ENCODE peak calls at places on chromosomes 1 and 21, in four cellular contexts. X is A549, H is sigmoid colon, A is H1. T is an unnamed sample. For H3K4me1, the result is how much of the 10 kb centered on the place peaks cover.

GRCh38 chr21:19507682-19508260 is 1104.2 kb upstream of the TMPRSS15 start:
- DNase-seq in A (no peak), X (peak), H (no peak), T (no peak)

GRCh38 chr1:156571261-156571958 is 955 bp downstream of the IQGAP3 start:
- DNase-seq in X (peak), A (no peak), H (peak), T (no peak)

GRCh38 chr1:53126495-53126894 is 15.9 kb downstream of the SLC1A7 start:
- DNase-seq in A (no peak), X (no peak), H (peak), T (no peak)

GRCh38 chr1:66331641-66332523 is 202.1 kb upstream of the SGIP1 start:
- DNase-seq in H (peak), A (no peak), X (peak), T (peak)

GRCh38 chr1:22123071-22123390 is 19.9 kb downstream of the WNT4 start:
- DNase-seq in H (no peak), X (no peak), A (no peak), T (no peak)

GRCh38 chr1:160622885-160623633 is 23.8 kb downstream of the SLAMF1 start:
- DNase-seq in A (no peak), X (no peak), H (no peak), T (no peak)

GRCh38 chr1:245605480-245606156 is 450.8 kb downstream of the KIF26B start:
- DNase-seq in A (no peak), X (no peak), H (no peak), T (no peak)

GRCh38 chr1:243974451-243975292 is 76.4 kb upstream of the ZBTB18 start:
- DNase-seq in X (no peak), A (no peak), H (no peak), T (no peak)

GRCh38 chr1:112114540-112114939 is 125.1 kb upstream of the KCND3 start:
- DNase-seq in X (no peak), H (no peak), A (no peak), T (no peak)

GRCh38 chr1:182392045-182393028 is 747 bp upstream of the GLUL start:
- DNase-seq in X (no peak), H (peak), A (no peak), T (no peak)

GRCh38 chr1:219236933-219237610 is 63.4 kb downstream of the LYPLAL1 start:
- DNase-seq in X (peak), H (no peak), A (no peak), T (no peak)

GRCh38 chr1:237901284-237901870 is 10.7 kb upstream of the ZP4 start:
- DNase-seq in X (peak), A (no peak), H (no peak), T (no peak)

GRCh38 chr1:39596163-39596562 is 19.6 kb upstream of the PABPC4 start:
- DNase-seq in H (no peak), A (no peak), X (no peak), T (no peak)

GRCh38 chr1:14443164-14443787 is 155.2 kb upstream of the KAZN start:
- DNase-seq in H (no peak), A (no peak), X (no peak), T (no peak)

GRCh38 chr21:43966946-43967512 is 45.1 kb upstream of the TRAPPC10 start:
- DNase-seq in A (no peak), X (no peak), H (no peak), T (no peak)

GRCh38 chr1:247906504-247907047 is 11.2 kb downstream of the OR2W3 start:
- DNase-seq in H (no peak), X (no peak), A (no peak), T (no peak)

GRCh38 chr1:54170961-54171460 is 18.2 kb upstream of the CDCP2 start:
- DNase-seq in H (no peak), A (no peak), X (no peak), T (no peak)

GRCh38 chr1:33710989-33711388 is 152.9 kb upstream of the HMGB4 start:
- DNase-seq in X (no peak), A (no peak), H (no peak), T (no peak)

GRCh38 chr1:21124846-21125245 is 51.9 kb downstream of the EIF4G3 start:
- DNase-seq in A (no peak), H (no peak), X (no peak), T (no peak)

GRCh38 chr1:236018885-236019453 is 45.9 kb downstream of the NID1 start:
- DNase-seq in A (no peak), H (peak), X (no peak), T (peak)

GRCh38 chr1:43365678-43366077 is 2.1 kb downstream of the ELOVL1 start:
- DNase-seq in H (no peak), A (no peak), X (no peak), T (no peak)

GRCh38 chr1:43366179-43366578 is 1.6 kb downstream of the ELOVL1 start:
- DNase-seq in H (no peak), A (no peak), X (no peak), T (no peak)

GRCh38 chr1:43367904-43368645 is at the start of gene ELOVL1:
- DNase-seq in H (peak), X (peak), A (no peak), T (peak)

GRCh38 chr1:43367026-43367903 is 546 bp downstream of the ELOVL1 start:
- DNase-seq in H (no peak), A (no peak), X (no peak), T (no peak)

GRCh38 chr1:43366601-43367025 is 1.2 kb downstream of the ELOVL1 start:
- DNase-seq in A (no peak), X (no peak), H (no peak), T (no peak)
- TF ChIP-seq POLR2A in A (no peak), X (no peak), H (no peak), T (no peak)

GRCh38 chr1:8690253-8690525 is 127.3 kb downstream of the RERE start:
- DNase-seq in X (no peak), H (no peak), A (no peak), T (no peak)
- H3K4me1 ChIP-seq in X (under half), H (under half), A (under half), T (under half)

DNA sequence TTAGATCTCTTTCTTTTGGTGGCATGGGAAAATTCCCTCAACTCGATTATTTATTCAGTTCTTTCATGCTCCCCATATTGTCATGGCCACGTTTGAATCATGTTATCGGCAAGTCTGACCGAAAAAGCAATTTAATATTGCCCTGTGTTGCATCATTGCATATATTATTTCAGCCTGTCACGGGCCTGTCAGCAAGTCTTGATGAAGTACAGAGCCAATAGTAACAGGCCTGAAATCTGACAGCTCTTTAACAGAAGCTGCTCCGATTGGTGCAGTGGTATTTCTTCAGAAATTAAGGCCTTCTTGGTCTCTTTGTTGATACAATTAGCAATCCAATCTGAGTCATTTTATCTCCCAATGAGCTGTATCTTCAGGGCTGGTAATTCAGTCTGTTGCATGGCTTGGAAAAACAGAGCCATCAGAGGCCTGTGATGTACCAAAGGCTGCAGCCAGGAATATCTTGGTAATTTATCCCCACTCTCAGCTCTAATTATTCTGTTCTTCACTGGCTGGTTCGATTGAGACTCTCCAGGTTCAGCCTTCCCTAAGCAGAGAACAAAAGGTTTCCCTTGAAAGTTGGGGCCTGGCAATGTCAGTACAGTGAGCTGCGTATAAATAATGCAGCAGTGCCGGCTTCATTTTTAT is 149.5 kb downstream of the FGGY start:
- DNase-seq in A (no peak), H (peak), X (no peak), T (no peak)
- H3K27ac ChIP-seq in A (no peak), H (peak), X (no peak), T (peak)

GRCh38 chr1:46343351-46343695 is 2.7 kb downstream of the NSUN4 start:
- DNase-seq in H (peak), X (no peak), A (no peak), T (no peak)

GRCh38 chr1:46341222-46342083 is 846 bp downstream of the NSUN4 start:
- DNase-seq in H (peak), X (no peak), A (no peak), T (peak)

GRCh38 chr1:46342084-46342656 is 1.6 kb downstream of the NSUN4 start:
- DNase-seq in X (peak), H (no peak), A (no peak), T (no peak)

GRCh38 chr1:46342677-46343350 is 2.2 kb downstream of the NSUN4 start:
- DNase-seq in X (no peak), A (no peak), H (peak), T (no peak)

DNA sequence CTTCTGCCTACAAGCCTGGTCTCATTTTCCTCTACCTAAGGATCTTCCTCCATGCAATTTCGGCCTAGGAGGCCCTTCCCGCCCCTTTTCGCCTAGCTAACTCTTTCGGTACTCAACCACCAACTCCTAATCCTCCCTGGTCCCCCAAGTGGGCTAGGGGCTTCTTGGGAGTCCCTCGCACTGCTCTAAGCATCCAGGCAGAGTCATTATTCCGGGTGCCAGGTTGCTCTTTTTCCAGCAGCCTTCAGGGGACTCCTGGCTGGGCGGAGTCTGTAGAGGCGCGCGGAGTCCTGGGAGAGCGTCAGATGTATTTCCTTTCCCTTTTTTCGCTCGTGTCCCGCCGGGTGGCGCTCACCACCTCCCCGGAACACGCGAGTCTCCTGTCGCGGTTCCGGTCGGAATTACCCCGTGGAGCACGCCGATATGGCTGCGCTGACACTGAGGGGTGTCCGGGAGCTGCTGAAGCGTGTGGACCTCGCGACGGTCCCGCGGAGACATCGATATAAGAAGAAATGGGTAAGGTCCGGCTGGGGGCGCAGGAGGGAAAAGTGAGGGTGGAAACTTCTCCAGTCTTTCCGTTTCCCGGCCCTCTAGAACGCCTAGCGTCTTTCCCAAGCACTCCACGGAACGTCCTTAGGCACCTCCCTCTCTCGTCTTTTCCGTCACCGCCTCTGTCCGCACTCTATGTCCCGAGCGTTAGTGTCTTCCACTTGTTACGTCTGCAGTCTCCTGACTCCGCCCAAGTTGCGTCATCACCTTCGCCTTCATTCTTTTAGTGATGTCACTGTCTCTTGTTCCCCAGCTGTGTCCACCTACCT is at the start of gene NSUN4:
- DNase-seq in A (peak), H (peak), X (peak), T (peak)
- TF ChIP-seq POLR2A in A (peak), H (peak), X (peak), T (peak)

DNA sequence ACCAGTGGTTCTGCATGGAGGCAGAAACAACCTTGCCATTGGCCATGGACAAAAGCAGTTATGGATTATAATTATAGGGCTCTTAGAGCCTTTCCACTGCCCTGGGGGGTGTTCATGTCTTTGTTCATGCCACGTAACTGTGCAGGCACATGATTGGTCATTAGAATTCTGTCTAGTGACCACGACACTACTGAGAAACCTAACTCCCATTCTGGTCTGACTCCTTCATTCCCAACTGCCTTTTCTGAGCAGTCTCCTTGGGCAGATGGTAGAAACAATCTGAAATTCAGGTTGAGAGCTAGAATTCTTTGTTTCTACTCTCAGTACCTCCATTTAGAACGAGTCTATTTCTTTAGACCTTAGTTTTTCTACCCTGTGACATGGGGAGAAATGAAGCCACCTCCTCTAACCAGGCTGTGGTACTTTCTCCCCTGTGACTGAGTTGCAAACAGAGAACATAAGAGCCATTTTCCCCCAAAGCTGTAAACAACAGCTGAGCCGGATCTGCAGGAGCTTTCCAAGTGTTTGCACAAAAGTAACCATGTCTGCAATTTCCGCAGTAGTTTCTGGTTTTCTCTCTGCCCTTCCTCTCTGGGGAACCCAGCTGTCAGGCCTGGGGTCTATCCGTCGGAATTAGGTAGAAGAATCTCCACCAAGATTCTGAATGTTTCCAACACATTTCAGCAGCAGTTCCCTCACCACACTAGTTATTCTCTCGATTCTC is 37.7 kb upstream of the IPO9 start:
- DNase-seq in H (no peak), X (no peak), A (no peak), T (peak)
- H3K4me1 ChIP-seq in H (under half), X (under half), A (under half), T (under half)

GRCh38 chr1:154846921-154847442 is 23.1 kb downstream of the KCNN3 start:
- DNase-seq in H (no peak), A (no peak), X (no peak), T (no peak)
- H3K27ac ChIP-seq in H (peak), A (no peak), X (no peak), T (peak)

DNA sequence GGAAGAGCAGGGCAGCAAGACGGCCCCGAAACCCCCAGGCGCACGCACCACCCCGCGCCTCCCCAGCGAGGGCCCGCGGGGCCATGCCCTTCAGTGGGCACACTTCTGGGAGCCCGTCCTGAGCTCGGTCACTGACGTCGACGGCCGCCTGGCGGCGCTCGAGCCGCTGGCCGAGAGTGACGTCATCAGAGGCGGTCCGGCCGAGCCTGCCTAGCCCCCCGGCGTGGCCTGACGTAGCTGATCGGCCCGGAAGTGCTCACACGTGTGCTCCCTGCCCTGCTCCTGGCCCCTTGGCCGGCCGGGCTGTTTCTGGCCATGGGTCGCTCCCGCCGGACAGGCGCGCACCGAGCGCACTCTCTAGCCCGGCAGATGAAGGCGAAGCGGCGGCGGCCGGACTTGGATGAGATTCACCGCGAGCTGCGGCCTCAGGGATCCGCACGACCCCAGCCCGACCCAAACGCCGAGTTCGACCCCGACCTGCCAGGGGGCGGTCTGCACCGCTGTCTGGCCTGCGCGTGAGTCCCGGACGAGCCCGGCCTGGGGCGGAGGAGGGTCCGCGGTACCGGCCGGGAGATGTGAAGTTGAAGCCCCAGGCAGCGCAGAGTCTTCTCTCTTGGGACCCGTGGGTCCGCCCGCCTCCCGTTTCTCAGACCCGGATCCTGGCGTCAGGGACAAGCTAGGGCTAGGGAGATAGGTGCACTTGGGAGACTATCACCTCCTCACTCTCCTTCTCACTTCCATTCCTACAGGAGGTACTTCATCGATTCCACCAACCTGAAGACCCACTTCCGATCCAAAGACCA is at the start of gene ZNF593:
- DNase-seq in X (peak), H (peak), A (peak), T (peak)
- TF ChIP-seq POLR2A in X (peak), H (no peak), A (peak), T (peak)

DNA sequence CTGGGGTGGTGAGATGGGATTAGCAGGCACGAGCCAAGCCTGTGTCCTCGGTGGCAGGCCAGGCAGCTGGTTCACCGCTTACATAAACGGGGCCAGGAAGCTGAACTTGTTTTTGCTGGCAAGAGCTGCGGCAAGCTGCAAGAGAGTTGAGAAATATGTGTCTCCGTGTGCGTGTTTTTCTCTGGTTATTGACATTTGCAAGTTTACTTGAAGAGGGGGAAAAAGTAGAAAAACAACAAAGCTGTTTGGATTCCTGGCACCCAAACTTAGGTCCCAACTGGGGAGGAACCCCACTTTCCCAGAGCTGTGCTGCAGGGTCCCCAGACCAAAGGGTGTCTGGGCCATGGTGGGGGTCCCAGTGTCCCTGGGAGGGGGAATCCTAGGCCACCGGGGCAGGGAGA is 14.5 kb downstream of the IL6R start:
- DNase-seq in A (no peak), X (peak), H (peak), T (peak)
- H3K4me1 ChIP-seq in A (under half), X (half or more), H (half or more), T (half or more)

T was measured in gastrocnemius medialis.